ENCODE peak calls at places on chromosomes 5 and 9, in five cellular contexts. One of them, this sample, is unnamed.

GRCh38 chr5:29162297-29162696 is 2031.2 kb upstream of the CDH6 start:
- DNase-seq in AG08395: no peak
- DNase-seq in T-helper 9 cell: no peak
- DNase-seq in CD4-positive, alpha-beta T cell: no peak
- DNase-seq in substantia nigra: no peak
- DNase-seq in this sample: no peak

GRCh38 chr5:151799407-151799806 is 27.7 kb downstream of the G3BP1 start:
- DNase-seq in AG08395: no peak
- DNase-seq in T-helper 9 cell: no peak
- DNase-seq in CD4-positive, alpha-beta T cell: no peak
- DNase-seq in substantia nigra: no peak
- DNase-seq in this sample: no peak

GRCh38 chr5:178323541-178323865 is 90.9 kb upstream of the PHYKPL start:
- DNase-seq in AG08395: no peak
- DNase-seq in T-helper 9 cell: no peak
- DNase-seq in CD4-positive, alpha-beta T cell: no peak
- DNase-seq in substantia nigra: no peak
- DNase-seq in this sample: peak

GRCh38 chr9:127785933-127786772 is at the start of gene CDK9:
- DNase-seq in AG08395: peak
- DNase-seq in T-helper 9 cell: peak
- DNase-seq in CD4-positive, alpha-beta T cell: peak
- DNase-seq in substantia nigra: peak
- DNase-seq in this sample: peak

GRCh38 chr9:2210201-2210600 is 195.1 kb downstream of the SMARCA2 start:
- DNase-seq in AG08395: no peak
- DNase-seq in T-helper 9 cell: no peak
- DNase-seq in CD4-positive, alpha-beta T cell: no peak
- DNase-seq in substantia nigra: no peak
- DNase-seq in this sample: no peak

GRCh38 chr9:2545881-2546490 is 75.6 kb upstream of the VLDLR start:
- DNase-seq in AG08395: no peak
- DNase-seq in T-helper 9 cell: no peak
- DNase-seq in CD4-positive, alpha-beta T cell: no peak
- DNase-seq in substantia nigra: no peak
- DNase-seq in this sample: no peak

GRCh38 chr9:131608469-131609115 is 63.3 kb downstream of the PRRT1B start:
- DNase-seq in AG08395: peak
- DNase-seq in T-helper 9 cell: no peak
- DNase-seq in CD4-positive, alpha-beta T cell: no peak
- DNase-seq in substantia nigra: no peak
- DNase-seq in this sample: peak

GRCh38 chr9:137786511-137786920 is 91.1 kb upstream of the CACNA1B start:
- DNase-seq in AG08395: peak
- DNase-seq in T-helper 9 cell: no peak
- DNase-seq in CD4-positive, alpha-beta T cell: no peak
- DNase-seq in substantia nigra: no peak
- DNase-seq in this sample: no peak

GRCh38 chr9:117325110-117325788 is 89.6 kb downstream of the ASTN2 start:
- DNase-seq in AG08395: no peak
- DNase-seq in T-helper 9 cell: no peak
- DNase-seq in CD4-positive, alpha-beta T cell: no peak
- DNase-seq in substantia nigra: no peak
- DNase-seq in this sample: no peak

GRCh38 chr5:86075139-86075538 is 542.6 kb upstream of the COX7C start:
- DNase-seq in AG08395: no peak
- DNase-seq in T-helper 9 cell: no peak
- DNase-seq in CD4-positive, alpha-beta T cell: no peak
- DNase-seq in substantia nigra: no peak
- DNase-seq in this sample: no peak

GRCh38 chr9:110332766-110333165 is 4.9 kb downstream of the TXNDC8 start:
- DNase-seq in AG08395: no peak
- DNase-seq in T-helper 9 cell: no peak
- DNase-seq in CD4-positive, alpha-beta T cell: no peak
- DNase-seq in substantia nigra: no peak
- DNase-seq in this sample: no peak

GRCh38 chr9:135490980-135491444 is 9.5 kb upstream of the MRPS2 start:
- DNase-seq in AG08395: no peak
- DNase-seq in T-helper 9 cell: no peak
- DNase-seq in CD4-positive, alpha-beta T cell: no peak
- DNase-seq in substantia nigra: no peak
- DNase-seq in this sample: no peak

GRCh38 chr9:33815781-33816180 is 1.2 kb upstream of the UBE2R2 start:
- DNase-seq in AG08395: no peak
- DNase-seq in T-helper 9 cell: no peak
- DNase-seq in CD4-positive, alpha-beta T cell: no peak
- DNase-seq in substantia nigra: no peak
- DNase-seq in this sample: no peak

GRCh38 chr5:21573915-21574314 is 1279.2 kb downstream of the CDH12 start:
- DNase-seq in AG08395: no peak
- DNase-seq in T-helper 9 cell: no peak
- DNase-seq in CD4-positive, alpha-beta T cell: no peak
- DNase-seq in substantia nigra: no peak
- DNase-seq in this sample: no peak

GRCh38 chr9:132078369-132079356 is 1.0 kb downstream of the MED27 start:
- DNase-seq in AG08395: peak
- DNase-seq in T-helper 9 cell: peak
- DNase-seq in CD4-positive, alpha-beta T cell: peak
- DNase-seq in substantia nigra: no peak
- DNase-seq in this sample: no peak

GRCh38 chr5:173498871-173499470 is 117.5 kb downstream of the BOD1 start:
- DNase-seq in AG08395: no peak
- DNase-seq in T-helper 9 cell: no peak
- DNase-seq in CD4-positive, alpha-beta T cell: no peak
- DNase-seq in substantia nigra: no peak
- DNase-seq in this sample: peak

GRCh38 chr9:98860871-98861293 is 53.4 kb downstream of the GALNT12 start:
- DNase-seq in AG08395: peak
- DNase-seq in T-helper 9 cell: no peak
- DNase-seq in CD4-positive, alpha-beta T cell: no peak
- DNase-seq in substantia nigra: peak
- DNase-seq in this sample: peak

GRCh38 chr9:89380437-89381307 is 62.4 kb downstream of the SECISBP2 start:
- DNase-seq in AG08395: no peak
- DNase-seq in T-helper 9 cell: no peak
- DNase-seq in CD4-positive, alpha-beta T cell: no peak
- DNase-seq in substantia nigra: no peak
- DNase-seq in this sample: no peak

GRCh38 chr9:91436841-91437240 is 13.2 kb upstream of the NFIL3 start:
- DNase-seq in AG08395: no peak
- DNase-seq in T-helper 9 cell: no peak
- DNase-seq in CD4-positive, alpha-beta T cell: no peak
- DNase-seq in substantia nigra: no peak
- DNase-seq in this sample: no peak

GRCh38 chr9:37300620-37301368 is 121.7 kb upstream of the GRHPR start:
- DNase-seq in AG08395: peak
- DNase-seq in T-helper 9 cell: no peak
- DNase-seq in CD4-positive, alpha-beta T cell: no peak
- DNase-seq in substantia nigra: no peak
- DNase-seq in this sample: no peak

GRCh38 chr5:418681-419121 is 24.3 kb upstream of the EXOC3 start:
- DNase-seq in AG08395: peak
- DNase-seq in T-helper 9 cell: no peak
- DNase-seq in CD4-positive, alpha-beta T cell: no peak
- DNase-seq in substantia nigra: no peak
- DNase-seq in this sample: no peak

GRCh38 chr9:70398145-70398556 is 16.3 kb downstream of the KLF9 start:
- DNase-seq in AG08395: no peak
- DNase-seq in T-helper 9 cell: no peak
- DNase-seq in CD4-positive, alpha-beta T cell: no peak
- DNase-seq in substantia nigra: no peak
- DNase-seq in this sample: no peak

GRCh38 chr9:99134893-99135341 is 30.0 kb downstream of the TGFBR1 start:
- DNase-seq in AG08395: peak
- DNase-seq in T-helper 9 cell: no peak
- DNase-seq in CD4-positive, alpha-beta T cell: no peak
- DNase-seq in substantia nigra: no peak
- DNase-seq in this sample: no peak

GRCh38 chr5:43309657-43310056 is 3.6 kb downstream of the HMGCS1 start:
- DNase-seq in AG08395: no peak
- DNase-seq in T-helper 9 cell: no peak
- DNase-seq in CD4-positive, alpha-beta T cell: no peak
- DNase-seq in substantia nigra: no peak
- DNase-seq in this sample: no peak

GRCh38 chr9:125919565-125919964 is 172.4 kb downstream of the PBX3 start:
- DNase-seq in AG08395: no peak
- DNase-seq in T-helper 9 cell: no peak
- DNase-seq in CD4-positive, alpha-beta T cell: no peak
- DNase-seq in substantia nigra: no peak
- DNase-seq in this sample: no peak

GRCh38 chr5:41433552-41434181 is 76.7 kb downstream of the PLCXD3 start:
- DNase-seq in AG08395: no peak
- DNase-seq in T-helper 9 cell: no peak
- DNase-seq in CD4-positive, alpha-beta T cell: no peak
- DNase-seq in substantia nigra: no peak
- DNase-seq in this sample: no peak

GRCh38 chr9:70563437-70564204 is 149.2 kb upstream of the KLF9 start:
- DNase-seq in AG08395: peak
- DNase-seq in T-helper 9 cell: no peak
- DNase-seq in CD4-positive, alpha-beta T cell: peak
- DNase-seq in substantia nigra: no peak
- DNase-seq in this sample: no peak

GRCh38 chr9:21661626-21662025 is 140.8 kb upstream of the MTAP start:
- DNase-seq in AG08395: no peak
- DNase-seq in T-helper 9 cell: no peak
- DNase-seq in CD4-positive, alpha-beta T cell: no peak
- DNase-seq in substantia nigra: no peak
- DNase-seq in this sample: no peak

GRCh38 chr9:113369583-113370140 is 7.1 kb downstream of the HDHD3 start:
- DNase-seq in AG08395: no peak
- DNase-seq in T-helper 9 cell: no peak
- DNase-seq in CD4-positive, alpha-beta T cell: no peak
- DNase-seq in substantia nigra: no peak
- DNase-seq in this sample: no peak

GRCh38 chr9:7408845-7409244 is 390.7 kb downstream of the DMAC1 start:
- DNase-seq in AG08395: no peak
- DNase-seq in T-helper 9 cell: no peak
- DNase-seq in CD4-positive, alpha-beta T cell: no peak
- DNase-seq in substantia nigra: no peak
- DNase-seq in this sample: no peak

This sample was measured in Right ventricle myocardium superior.